ENCODE peak calls at places on chromosomes 6 and 20, in five cellular contexts. H is activated B cell treated with CpG ODN at 0.5 μM for 24 hours, D is mucosa of descending colon, G is midbrain, E is DMS153. X is an unnamed sample.

GRCh38 chr6:84796343-84796742 is 31.9 kb upstream of the TBX18 start:
- DNase-seq in H (no peak), D (no peak), G (no peak), E (no peak), X (no peak)

GRCh38 chr6:145813285-145814034 is 1.1 kb downstream of the FBXO30 start:
- DNase-seq in H (no peak), D (no peak), G (peak), E (no peak), X (peak)

GRCh38 chr20:32278199-32278643 is 770 bp downstream of the KIF3B start:
- DNase-seq in H (peak), D (no peak), G (no peak), E (no peak), X (no peak)

GRCh38 chr6:158565122-158565429 is 5.2 kb downstream of the TMEM181 start:
- DNase-seq in H (no peak), D (no peak), G (no peak), E (no peak), X (no peak)

GRCh38 chr6:109793793-109794192 is 102.7 kb downstream of the FIG4 start:
- DNase-seq in H (no peak), D (no peak), G (no peak), E (peak), X (peak)

GRCh38 chr6:14656676-14657075 is 539.1 kb downstream of the CD83 start:
- DNase-seq in H (no peak), D (no peak), G (no peak), E (no peak), X (no peak)

GRCh38 chr20:36572701-36573102 is 695 bp upstream of the TGIF2 start:
- DNase-seq in H (peak), D (peak), G (no peak), E (peak), X (no peak)

GRCh38 chr20:31555203-31555602 is 41.0 kb downstream of the HM13 start:
- DNase-seq in H (no peak), D (no peak), G (no peak), E (no peak), X (no peak)

GRCh38 chr6:17457405-17457804 is 64.0 kb downstream of the CAP2 start:
- DNase-seq in H (no peak), D (no peak), G (no peak), E (no peak), X (no peak)

GRCh38 chr6:125002090-125002741 is 40.0 kb downstream of the RNF217 start:
- DNase-seq in H (no peak), D (no peak), G (no peak), E (no peak), X (no peak)

GRCh38 chr6:133309579-133309978 is 68.4 kb downstream of the EYA4 start:
- DNase-seq in H (no peak), D (no peak), G (no peak), E (no peak), X (no peak)

GRCh38 chr6:14841901-14842421 is 403.9 kb upstream of the JARID2 start:
- DNase-seq in H (no peak), D (no peak), G (no peak), E (no peak), X (no peak)

GRCh38 chr6:21992178-21992967 is 304.5 kb downstream of the PRL start:
- DNase-seq in H (no peak), D (no peak), G (no peak), E (no peak), X (no peak)

GRCh38 chr6:13953061-13953705 is 28.4 kb downstream of the RNF182 start:
- DNase-seq in H (no peak), D (no peak), G (no peak), E (no peak), X (no peak)

GRCh38 chr20:8043687-8044278 is 24.2 kb upstream of the TMX4 start:
- DNase-seq in H (no peak), D (no peak), G (peak), E (peak), X (peak)

GRCh38 chr6:16136536-16137450 is 7.9 kb downstream of the MYLIP start:
- DNase-seq in H (no peak), D (no peak), G (no peak), E (no peak), X (no peak)

GRCh38 chr6:136378888-136379287 is 89.2 kb upstream of the BCLAF1 start:
- DNase-seq in H (no peak), D (no peak), G (no peak), E (no peak), X (no peak)

GRCh38 chr6:17394192-17394611 is 807 bp downstream of the CAP2 start:
- DNase-seq in H (no peak), D (peak), G (peak), E (no peak), X (no peak)

GRCh38 chr20:53399592-53400335 is 193.9 kb downstream of the ZNF217 start:
- DNase-seq in H (no peak), D (no peak), G (no peak), E (peak), X (no peak)

GRCh38 chr6:95280690-95281273 is 296.6 kb upstream of the MANEA start:
- DNase-seq in H (no peak), D (no peak), G (peak), E (peak), X (peak)

GRCh38 chr6:158207452-158207788 is 39.3 kb downstream of the GTF2H5 start:
- DNase-seq in H (no peak), D (no peak), G (no peak), E (no peak), X (no peak)

GRCh38 chr6:43070028-43070632 is 6.0 kb upstream of the PTK7 start:
- DNase-seq in H (no peak), D (no peak), G (no peak), E (peak), X (no peak)

GRCh38 chr20:51697119-51697826 is 70.9 kb downstream of the ATP9A start:
- DNase-seq in H (no peak), D (no peak), G (no peak), E (peak), X (no peak)

GRCh38 chr6:147390909-147391536 is 117.5 kb upstream of the SAMD5 start:
- DNase-seq in H (no peak), D (no peak), G (no peak), E (no peak), X (peak)

GRCh38 chr20:44959082-44959895 is 908 bp downstream of the TOMM34 start:
- DNase-seq in H (no peak), D (no peak), G (no peak), E (no peak), X (peak)

GRCh38 chr20:49677777-49678758 is 35.6 kb downstream of the B4GALT5 start:
- DNase-seq in H (no peak), D (no peak), G (no peak), E (no peak), X (no peak)

GRCh38 chr20:15491564-15491963 is 1081.7 kb downstream of the KIF16B start:
- DNase-seq in H (no peak), D (no peak), G (no peak), E (no peak), X (no peak)

GRCh38 chr20:58019027-58019849 is 209.2 kb downstream of the ANKRD60 start:
- DNase-seq in H (no peak), D (no peak), G (no peak), E (no peak), X (no peak)

GRCh38 chr6:149545258-149545753 is 537 bp downstream of the PPIL4 start:
- DNase-seq in H (peak), D (peak), G (peak), E (no peak), X (peak)

GRCh38 chr20:60233006-60233405 is 274.8 kb downstream of the CDH26 start:
- DNase-seq in H (no peak), D (no peak), G (no peak), E (no peak), X (no peak)

GRCh38 chr6:121963826-121964225 is 435.6 kb upstream of the HSF2 start:
- DNase-seq in H (no peak), D (no peak), G (no peak), E (no peak), X (no peak)

GRCh38 chr6:141744971-141745370 is 387.8 kb upstream of the GJE1 start:
- DNase-seq in H (no peak), D (no peak), G (no peak), E (no peak), X (no peak)

GRCh38 chr20:35294293-35294685 is 2.1 kb upstream of the FAM83C start:
- DNase-seq in H (no peak), D (no peak), G (no peak), E (no peak), X (no peak)

GRCh38 chr6:10406556-10406955 is 8.3 kb downstream of the TFAP2A start:
- DNase-seq in H (no peak), D (no peak), G (no peak), E (no peak), X (no peak)